ENCODE peak calls at places on chromosomes 3 and 15, in seven cellular contexts. F is AG10803, A is mucosa of descending colon, N is fibroblast of lung, V is fibroblast of pulmonary artery, O is fibroblast of the aortic adventitia, P is stomach. G is an unnamed sample.

GRCh38 chr15:100053476-100054121 is 288.2 kb downstream of the ADAMTS17 start:
- DNase-seq in F (no peak), A (no peak), N (peak), V (peak), O (no peak), P (no peak), G (no peak)

GRCh38 chr3:78918361-78919020 is 849.3 kb downstream of the ROBO1 start:
- DNase-seq in F (peak), A (no peak), N (peak), V (peak), O (peak), P (no peak), G (no peak)

GRCh38 chr3:120113128-120114116 is 19.2 kb upstream of the GSK3B start:
- DNase-seq in F (peak), A (no peak), N (peak), V (peak), O (peak), P (peak), G (peak)

GRCh38 chr3:95002665-95003064 is 939.8 kb downstream of the NSUN3 start:
- DNase-seq in F (no peak), A (no peak), N (no peak), V (no peak), O (no peak), P (no peak), G (no peak)

GRCh38 chr15:73575636-73576247 is 57.4 kb downstream of the NPTN start:
- DNase-seq in F (peak), A (no peak), N (peak), V (peak), O (peak), P (peak), G (peak)

GRCh38 chr3:150384517-150385212 is 23.4 kb upstream of the TSC22D2 start:
- DNase-seq in F (no peak), A (no peak), N (peak), V (no peak), O (no peak), P (no peak), G (peak)

GRCh38 chr3:14405886-14406238 is 3.5 kb downstream of the SLC6A6 start:
- DNase-seq in F (no peak), A (no peak), N (no peak), V (no peak), O (no peak), P (peak), G (no peak)

GRCh38 chr15:79644091-79644490 is 212.0 kb downstream of the MINAR1 start:
- DNase-seq in F (peak), A (no peak), N (peak), V (peak), O (peak), P (no peak), G (peak)

GRCh38 chr3:141940204-141940776 is 63.8 kb downstream of the ATP1B3 start:
- DNase-seq in F (peak), A (peak), N (peak), V (peak), O (peak), P (no peak), G (peak)

GRCh38 chr3:94671078-94671477 is 608.2 kb downstream of the NSUN3 start:
- DNase-seq in F (no peak), A (no peak), N (peak), V (no peak), O (no peak), P (no peak), G (no peak)

GRCh38 chr15:80487884-80488283 is 83.7 kb downstream of the ARNT2 start:
- DNase-seq in F (no peak), A (no peak), N (no peak), V (no peak), O (no peak), P (no peak), G (no peak)

GRCh38 chr15:72751751-72752455 is 31.7 kb downstream of the ADPGK start:
- DNase-seq in F (no peak), A (no peak), N (peak), V (peak), O (peak), P (no peak), G (peak)

GRCh38 chr3:107644631-107645030 is 121.9 kb downstream of the BBX start:
- DNase-seq in F (no peak), A (no peak), N (no peak), V (no peak), O (peak), P (no peak), G (no peak)

GRCh38 chr3:78887029-78887428 is 880.8 kb downstream of the ROBO1 start:
- DNase-seq in F (peak), A (no peak), N (peak), V (peak), O (peak), P (no peak), G (peak)

GRCh38 chr3:83460051-83460450 is 1498.7 kb upstream of the CADM2 start:
- DNase-seq in F (no peak), A (no peak), N (peak), V (no peak), O (no peak), P (no peak), G (no peak)

GRCh38 chr15:31278544-31279220 is 48.0 kb upstream of the KLF13 start:
- DNase-seq in F (no peak), A (no peak), N (no peak), V (no peak), O (no peak), P (peak), G (no peak)

GRCh38 chr3:123626881-123627280 is 42.0 kb upstream of the HACD2 start:
- DNase-seq in F (no peak), A (no peak), N (no peak), V (no peak), O (no peak), P (no peak), G (no peak)

GRCh38 chr15:35289029-35289617 is 204.0 kb upstream of the NANOGP8 start:
- DNase-seq in F (peak), A (no peak), N (peak), V (peak), O (peak), P (no peak), G (peak)

GRCh38 chr3:98171066-98171465 is 4.6 kb downstream of the OR5H15 start:
- DNase-seq in F (no peak), A (no peak), N (no peak), V (no peak), O (no peak), P (no peak), G (no peak)

GRCh38 chr15:55742498-55742926 is 440 bp downstream of the PRTG start:
- DNase-seq in F (no peak), A (peak), N (peak), V (peak), O (peak), P (no peak), G (no peak)

GRCh38 chr3:194640829-194641228 is 7.6 kb upstream of the TMEM44 start:
- DNase-seq in F (no peak), A (no peak), N (peak), V (peak), O (peak), P (no peak), G (peak)

GRCh38 chr3:59429203-59429602 is 379.4 kb upstream of the CFAP20DC start:
- DNase-seq in F (peak), A (no peak), N (no peak), V (no peak), O (no peak), P (no peak), G (no peak)

GRCh38 chr3:197426161-197426566 is 127.8 kb upstream of the DLG1 start:
- DNase-seq in F (peak), A (no peak), N (peak), V (peak), O (peak), P (no peak), G (peak)

GRCh38 chr15:58556028-58556361 is 124.2 kb downstream of the LIPC start:
- DNase-seq in F (no peak), A (no peak), N (no peak), V (no peak), O (no peak), P (no peak), G (no peak)

GRCh38 chr3:46215810-46216414 is 7.8 kb upstream of the CCR1 start:
- DNase-seq in F (peak), A (no peak), N (peak), V (no peak), O (peak), P (no peak), G (no peak)

GRCh38 chr3:102089904-102090492 is 240.7 kb downstream of the NFKBIZ start:
- DNase-seq in F (peak), A (no peak), N (peak), V (peak), O (peak), P (no peak), G (peak)

GRCh38 chr15:87952736-87953135 is 303.8 kb downstream of the NTRK3 start:
- DNase-seq in F (no peak), A (no peak), N (no peak), V (no peak), O (no peak), P (no peak), G (no peak)

GRCh38 chr3:12809435-12809834 is 13.0 kb downstream of the CAND2 start:
- DNase-seq in F (no peak), A (no peak), N (no peak), V (no peak), O (no peak), P (no peak), G (no peak)

GRCh38 chr3:42161050-42161935 is 70.1 kb downstream of the TRAK1 start:
- DNase-seq in F (peak), A (no peak), N (peak), V (peak), O (peak), P (no peak), G (peak)

GRCh38 chr3:76502076-76502475 is 537.8 kb upstream of the ROBO2 start:
- DNase-seq in F (no peak), A (no peak), N (no peak), V (no peak), O (no peak), P (no peak), G (no peak)

GRCh38 chr3:33775363-33775762 is 23.1 kb upstream of the PDCD6IP start:
- DNase-seq in F (no peak), A (no peak), N (no peak), V (no peak), O (no peak), P (no peak), G (no peak)

GRCh38 chr3:106820726-106821362 is 556.4 kb upstream of the CCDC54 start:
- DNase-seq in F (no peak), A (no peak), N (no peak), V (no peak), O (no peak), P (no peak), G (no peak)

GRCh38 chr15:79016527-79017170 is 71.8 kb upstream of the CTSH start:
- DNase-seq in F (no peak), A (no peak), N (no peak), V (no peak), O (no peak), P (no peak), G (no peak)

GRCh38 chr3:121883507-121883906 is 10.7 kb upstream of the SLC15A2 start:
- DNase-seq in F (peak), A (no peak), N (peak), V (peak), O (peak), P (no peak), G (peak)

GRCh38 chr3:115272036-115272824 is 125.1 kb upstream of the ZBTB20 start:
- DNase-seq in F (peak), A (no peak), N (peak), V (peak), O (peak), P (no peak), G (peak)

GRCh38 chr3:142087676-142088075 is 61.7 kb downstream of the TFDP2 start:
- DNase-seq in F (peak), A (no peak), N (peak), V (peak), O (peak), P (no peak), G (peak)

DNA sequence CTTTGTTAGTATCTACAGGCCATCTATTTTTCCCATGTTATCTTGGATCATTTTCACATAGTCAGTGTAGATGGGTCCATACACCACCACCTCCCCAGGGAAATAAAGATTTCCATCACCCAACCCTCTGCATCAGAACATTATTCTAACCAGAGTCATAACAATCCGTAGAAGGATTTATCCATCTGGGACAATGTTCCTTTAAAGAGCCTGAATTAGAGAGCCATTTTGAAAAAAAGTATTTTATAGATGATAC is 8.1 kb upstream of the KLHL6 start:
- DNase-seq in F (no peak), A (no peak), N (no peak), V (no peak), O (no peak), P (no peak), G (no peak)
- H3K4me3 ChIP-seq in F (no peak), A (no peak), N (no peak), V (no peak), O (no peak), P (no peak), G (no peak)

GRCh38 chr15:89243691-89244511 is at the start of gene FANCI:
- DNase-seq in F (peak), A (peak), N (peak), V (peak), O (peak), P (peak), G (peak)
- TF ChIP-seq CTCF in F (peak), A (peak), N (peak), V (peak), O (peak), P (peak), G (peak)

GRCh38 chr3:126342211-126342610 is 15.0 kb downstream of the KLF15 start:
- DNase-seq in F (no peak), A (peak), N (no peak), V (no peak), O (no peak), P (no peak), G (no peak)

GRCh38 chr3:126341755-126342150 is 15.5 kb downstream of the KLF15 start:
- DNase-seq in F (no peak), A (peak), N (no peak), V (no peak), O (no peak), P (no peak), G (no peak)

GRCh38 chr3:126340081-126340511 is 17.1 kb downstream of the KLF15 start:
- DNase-seq in F (peak), A (peak), N (no peak), V (peak), O (peak), P (peak), G (no peak)

GRCh38 chr3:126340596-126340942 is 16.6 kb downstream of the KLF15 start:
- DNase-seq in F (no peak), A (peak), N (no peak), V (no peak), O (no peak), P (no peak), G (no peak)

DNA sequence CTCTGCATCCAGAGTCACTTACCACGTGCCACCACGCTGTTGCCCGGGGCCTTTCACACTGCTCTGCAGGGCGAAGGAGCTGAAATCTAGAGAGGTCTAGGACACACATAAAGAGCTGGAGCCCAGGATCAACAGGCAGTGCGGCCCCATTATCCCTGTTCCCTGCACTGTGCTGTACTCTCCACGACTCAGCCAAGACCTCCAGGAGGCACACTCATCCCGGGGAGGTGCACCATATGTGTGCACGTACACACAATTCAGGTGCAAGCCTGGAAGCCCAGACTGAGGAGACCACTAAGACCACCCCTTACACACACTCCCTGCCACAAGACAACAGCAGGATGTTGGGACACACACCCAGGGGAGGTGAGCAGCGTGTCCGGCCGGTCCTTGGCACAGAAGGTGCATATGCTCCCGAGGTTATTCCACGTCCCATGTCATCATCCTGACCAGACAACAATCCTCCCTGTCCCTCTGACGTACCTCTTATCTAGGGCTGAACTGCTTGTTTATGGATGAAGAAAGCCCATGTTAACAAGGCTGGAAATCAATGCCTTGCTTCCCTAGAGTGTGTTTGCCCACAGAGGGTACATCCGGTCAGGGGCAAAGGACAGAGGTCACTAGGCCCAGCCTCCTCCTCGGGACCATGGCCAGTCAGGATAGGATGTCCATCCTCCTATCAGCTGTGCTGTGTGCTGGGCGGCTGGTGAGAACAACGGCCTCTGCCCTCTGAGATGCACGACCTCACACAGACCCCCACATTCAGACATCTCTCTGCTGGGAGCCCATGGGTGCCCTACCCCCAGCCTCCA is 16.1 kb downstream of the KLF15 start:
- DNase-seq in F (no peak), A (no peak), N (no peak), V (no peak), O (no peak), P (no peak), G (no peak)
- H3K4me3 ChIP-seq in F (no peak), A (no peak), N (no peak), V (no peak), O (no peak), P (no peak), G (no peak)

GRCh38 chr3:72174890-72175289 is 389.9 kb upstream of the PROK2 start:
- DNase-seq in F (no peak), A (no peak), N (no peak), V (no peak), O (no peak), P (no peak), G (no peak)

GRCh38 chr3:72175305-72175858 is 390.4 kb upstream of the PROK2 start:
- DNase-seq in F (no peak), A (no peak), N (no peak), V (no peak), O (no peak), P (no peak), G (no peak)

GRCh38 chr3:72171946-72172345 is 387.0 kb upstream of the PROK2 start:
- DNase-seq in F (no peak), A (no peak), N (peak), V (no peak), O (peak), P (no peak), G (no peak)

GRCh38 chr3:72176537-72177041 is 391.6 kb upstream of the PROK2 start:
- DNase-seq in F (no peak), A (no peak), N (no peak), V (no peak), O (no peak), P (no peak), G (no peak)

GRCh38 chr3:72174043-72174442 is 389.1 kb upstream of the PROK2 start:
- DNase-seq in F (peak), A (no peak), N (no peak), V (no peak), O (peak), P (no peak), G (no peak)
- TF ChIP-seq CTCF in F (no peak), A (no peak), N (no peak), V (no peak), O (no peak), P (no peak), G (no peak)

GRCh38 chr15:83206971-83207621 is 527 bp downstream of the HDGFL3 start:
- DNase-seq in F (peak), A (peak), N (peak), V (peak), O (peak), P (peak), G (peak)

GRCh38 chr15:83204697-83205096 is 2.9 kb downstream of the HDGFL3 start:
- DNase-seq in F (no peak), A (no peak), N (peak), V (no peak), O (no peak), P (no peak), G (no peak)

GRCh38 chr15:83206387-83206970 is 1.1 kb downstream of the HDGFL3 start:
- DNase-seq in F (no peak), A (no peak), N (peak), V (no peak), O (peak), P (no peak), G (peak)

GRCh38 chr15:83207622-83208356 is at the start of gene HDGFL3:
- DNase-seq in F (peak), A (peak), N (peak), V (peak), O (peak), P (peak), G (peak)

DNA sequence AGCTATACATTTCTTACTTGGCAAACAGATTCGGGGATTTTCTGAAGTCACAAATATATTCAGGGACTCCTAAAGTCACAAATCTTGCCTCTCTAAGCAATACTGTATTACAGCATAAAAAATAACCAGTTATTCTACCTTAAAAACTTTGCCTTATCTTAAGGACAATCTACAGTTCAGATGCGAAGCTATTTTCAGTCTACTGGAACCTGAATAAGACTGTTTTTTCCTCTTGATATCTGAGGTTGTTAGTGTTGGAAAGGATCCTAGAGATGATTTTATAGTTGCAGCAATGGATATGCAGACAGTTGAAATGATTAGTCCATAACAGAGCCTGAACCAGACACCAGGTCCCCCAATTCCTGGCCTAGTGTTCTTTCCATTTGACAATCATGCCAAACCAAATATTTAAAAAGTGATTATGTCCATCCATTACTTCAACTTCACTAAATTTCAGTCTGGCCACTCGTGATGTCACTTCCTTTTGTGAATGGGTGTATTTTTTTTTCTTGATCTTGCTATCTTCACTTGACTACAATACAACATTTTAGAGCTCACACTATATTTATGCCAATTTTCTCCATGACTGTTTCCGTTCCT is 1.8 kb downstream of the HDGFL3 start:
- DNase-seq in F (peak), A (no peak), N (peak), V (peak), O (peak), P (no peak), G (peak)
- H3K4me3 ChIP-seq in F (peak), A (no peak), N (peak), V (peak), O (peak), P (peak), G (peak)

G was measured in astrocyte of the spinal cord.